ENCODE peak calls at places on chromosome 18, in seven cellular contexts. C is A549, I is left ventricle myocardium inferior, W is astrocyte, Q is endodermal cell, P is tibial nerve, Z is IMR-90. D is an unnamed sample.

GRCh38 chr18:6355789-6356589 is 58.7 kb downstream of the L3MBTL4 start:
- DNase-seq in C (peak; percentile 11), I (no peak), W (peak; percentile 58), Q (no peak), P (no peak), Z (peak; percentile 40), D (no peak)

GRCh38 chr18:44568986-44569385 is 111.7 kb upstream of the SETBP1 start:
- DNase-seq in C (no peak), I (no peak), W (no peak), Q (no peak), P (no peak), Z (no peak), D (no peak)

GRCh38 chr18:36762074-36762473 is 66.7 kb downstream of the TPGS2 start:
- DNase-seq in C (no peak), I (no peak), W (peak; percentile 68), Q (no peak), P (no peak), Z (peak; percentile 54), D (no peak)

GRCh38 chr18:48892146-48892855 is 58.5 kb downstream of the SMAD7 start:
- DNase-seq in C (no peak), I (no peak), W (no peak), Q (peak; percentile 45), P (no peak), Z (no peak), D (no peak)

GRCh38 chr18:9787716-9788115 is 79.6 kb downstream of the RAB31 start:
- DNase-seq in C (no peak), I (no peak), W (peak; percentile 86), Q (no peak), P (no peak), Z (peak; percentile 48), D (no peak)

GRCh38 chr18:59861963-59862819 is 37.6 kb upstream of the PMAIP1 start:
- DNase-seq in C (no peak), I (no peak), W (no peak), Q (peak; percentile 50), P (no peak), Z (no peak), D (no peak)

GRCh38 chr18:79887181-79888000 is 64.1 kb downstream of the SLC66A2 start:
- DNase-seq in C (no peak), I (no peak), W (no peak), Q (peak; percentile 36), P (no peak), Z (no peak), D (peak; percentile 9)

GRCh38 chr18:31454066-31454708 is 6.6 kb downstream of the DSG3 start:
- DNase-seq in C (peak; percentile 82), I (no peak), W (peak; percentile 96), Q (no peak), P (no peak), Z (peak; percentile 69), D (no peak)

GRCh38 chr18:24397131-24397693 is 412 bp downstream of the OSBPL1A start:
- DNase-seq in C (peak; percentile 68), I (no peak), W (peak; percentile 75), Q (no peak), P (peak; percentile 57), Z (peak; percentile 78), D (no peak)

DNA sequence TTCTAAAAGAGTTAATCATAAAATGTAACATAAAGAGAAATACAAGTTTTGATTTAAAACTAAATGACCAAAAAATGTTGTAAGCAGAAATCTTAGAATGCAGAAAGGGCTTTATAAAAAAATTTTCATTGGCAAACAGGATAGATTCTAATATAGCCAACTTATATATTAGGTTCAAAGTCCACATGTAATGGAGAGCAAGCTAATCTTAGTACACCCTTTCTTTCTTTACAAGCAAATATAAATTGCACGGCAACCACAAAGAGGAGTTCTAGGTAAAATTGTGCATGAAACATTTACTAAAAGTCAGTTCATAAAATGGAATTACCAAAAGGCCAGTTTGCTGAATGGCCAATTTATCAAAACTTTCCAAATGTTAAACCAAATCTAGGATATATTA is 130.6 kb downstream of the NOL4 start:
- DNase-seq in C (no peak), I (no peak), W (no peak), Q (no peak), P (no peak), Z (no peak), D (no peak)
- H3K4me3 ChIP-seq in C (no peak overlapping the region), I (no peak overlapping the region), W (no peak overlapping the region), Q (no peak overlapping the region), P (no peak overlapping the region), Z (no peak overlapping the region), D (no peak overlapping the region)

GRCh38 chr18:77761332-77761731 is 511.7 kb downstream of the GALR1 start:
- DNase-seq in C (no peak), I (no peak), W (no peak), Q (no peak), P (no peak), Z (no peak), D (no peak)
- H3K4me1 ChIP-seq in C (no peaks in the 10 kb centered on the region), I (no peaks in the 10 kb centered on the region), W (no peaks in the 10 kb centered on the region), Q (no peaks in the 10 kb centered on the region), P (no peaks in the 10 kb centered on the region), Z (no peaks in the 10 kb centered on the region), D (no peaks in the 10 kb centered on the region)

GRCh38 chr18:2955966-2956521 is 56.9 kb downstream of the LPIN2 start:
- DNase-seq in C (no peak), I (no peak), W (no peak), Q (no peak), P (no peak), Z (no peak), D (no peak)

GRCh38 chr18:2959341-2959740 is 53.6 kb downstream of the LPIN2 start:
- DNase-seq in C (no peak), I (no peak), W (no peak), Q (no peak), P (no peak), Z (no peak), D (no peak)

GRCh38 chr18:2960983-2961696 is 51.8 kb downstream of the LPIN2 start:
- DNase-seq in C (no peak), I (no peak), W (no peak), Q (no peak), P (no peak), Z (peak; percentile 29), D (no peak)

GRCh38 chr18:2961828-2962227 is 51.1 kb downstream of the LPIN2 start:
- DNase-seq in C (no peak), I (no peak), W (peak; percentile 60), Q (no peak), P (no peak), Z (peak; percentile 55), D (no peak)

GRCh38 chr18:2958819-2959298 is 54.1 kb downstream of the LPIN2 start:
- DNase-seq in C (no peak), I (no peak), W (peak; percentile 33), Q (no peak), P (no peak), Z (peak; percentile 63), D (no peak)
- H3K4me3 ChIP-seq in C (no peak overlapping the region), I (no peak overlapping the region), W (no peak overlapping the region), Q (no peak overlapping the region), P (no peak overlapping the region), Z (no peak overlapping the region), D (no peak overlapping the region)

DNA sequence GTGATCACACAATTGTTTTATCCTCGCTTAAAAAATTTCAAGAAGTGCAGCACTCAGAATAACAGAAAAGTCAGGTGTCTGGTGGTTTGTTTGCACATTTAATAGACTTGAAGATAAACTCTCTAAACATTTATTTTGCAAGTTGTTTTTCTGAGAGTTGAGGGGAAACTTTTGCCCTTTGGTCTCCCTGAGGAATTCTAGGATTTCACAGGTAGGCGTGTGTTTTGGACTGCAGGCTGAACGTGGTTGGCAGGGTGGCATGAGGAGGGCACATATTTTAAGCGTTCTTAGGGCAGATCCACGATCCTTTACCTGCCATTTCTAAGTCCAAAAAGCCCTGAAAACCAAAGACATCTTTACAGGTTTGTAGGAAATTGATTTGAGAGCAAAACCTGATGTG is 188.6 kb downstream of the NEDD4L start:
- DNase-seq in C (no peak), I (no peak), W (no peak), Q (no peak), P (no peak), Z (no peak), D (peak; percentile 9)
- H3K4me1 ChIP-seq in C (peaks cover 53% of the 10 kb centered on the region), I (peaks cover 6% of the 10 kb centered on the region), W (peaks cover 8% of the 10 kb centered on the region), Q (no peaks in the 10 kb centered on the region), P (no peaks in the 10 kb centered on the region), Z (peaks cover 2% of the 10 kb centered on the region), D (peaks cover 30% of the 10 kb centered on the region)

GRCh38 chr18:55356815-55357214 is 231.2 kb downstream of the TCF4 start:
- DNase-seq in C (no peak), I (no peak), W (no peak), Q (no peak), P (no peak), Z (no peak), D (no peak)

GRCh38 chr18:55354795-55355194 is 233.2 kb downstream of the TCF4 start:
- DNase-seq in C (no peak), I (no peak), W (peak; percentile 82), Q (no peak), P (no peak), Z (peak; percentile 66), D (no peak)

GRCh38 chr18:55353391-55353790 is 234.6 kb downstream of the TCF4 start:
- DNase-seq in C (no peak), I (no peak), W (no peak), Q (no peak), P (no peak), Z (no peak), D (no peak)

GRCh38 chr18:55353806-55354205 is 234.2 kb downstream of the TCF4 start:
- DNase-seq in C (no peak), I (no peak), W (peak; percentile 48), Q (no peak), P (no peak), Z (no peak), D (no peak)

DNA sequence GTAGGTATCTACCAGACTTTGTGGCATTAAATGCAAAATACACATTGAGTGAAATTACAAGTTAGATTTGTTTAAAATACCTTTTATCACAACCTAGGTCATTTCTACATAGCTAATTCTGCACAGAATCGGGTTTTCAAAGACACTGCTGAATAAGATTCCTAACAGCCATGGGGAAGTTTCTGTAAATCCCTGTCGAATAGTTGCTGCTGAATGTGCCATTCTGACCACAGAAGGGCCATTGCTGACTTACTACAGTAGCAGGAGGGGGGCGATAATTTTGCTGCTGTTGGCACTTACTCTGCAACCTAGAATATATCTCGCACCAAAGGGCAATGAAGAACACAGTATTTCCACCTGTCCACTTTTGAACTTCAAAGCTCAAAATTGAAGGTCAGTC is 232.8 kb downstream of the TCF4 start:
- DNase-seq in C (no peak), I (no peak), W (no peak), Q (no peak), P (no peak), Z (no peak), D (no peak)
- H3K4me3 ChIP-seq in C (no peak overlapping the region), I (no peak overlapping the region), W (no peak overlapping the region), Q (no peak overlapping the region), P (no peak overlapping the region), Z (no peak overlapping the region), D (no peak overlapping the region)

GRCh38 chr18:61854578-61854977 is 38.2 kb downstream of the RNF152 start:
- DNase-seq in C (no peak), I (no peak), W (peak; percentile 78), Q (no peak), P (no peak), Z (peak; percentile 86), D (no peak)
- H3K4me1 ChIP-seq in C (no peaks in the 10 kb centered on the region), I (peaks cover 91% of the 10 kb centered on the region), W (peaks cover 33% of the 10 kb centered on the region), Q (peaks cover 38% of the 10 kb centered on the region), P (no peaks in the 10 kb centered on the region), Z (peaks cover 12% of the 10 kb centered on the region), D (no peaks in the 10 kb centered on the region)

GRCh38 chr18:51151568-51152511 is 45.6 kb downstream of the MEX3C start:
- DNase-seq in C (no peak), I (no peak), W (no peak), Q (no peak), P (no peak), Z (no peak), D (peak; percentile 81)
- H3K4me3 ChIP-seq in C (no peak overlapping the region), I (no peak overlapping the region), W (no peak overlapping the region), Q (no peak overlapping the region), P (no peak overlapping the region), Z (no peak overlapping the region), D (no peak overlapping the region)

GRCh38 chr18:49988101-49988500 is 174.8 kb upstream of the ACAA2 start:
- DNase-seq in C (no peak), I (peak; percentile 25), W (no peak), Q (no peak), P (no peak), Z (no peak), D (no peak)
- H3K4me1 ChIP-seq in C (no peaks in the 10 kb centered on the region), I (peaks cover 17% of the 10 kb centered on the region), W (no peaks in the 10 kb centered on the region), Q (no peaks in the 10 kb centered on the region), P (no peaks in the 10 kb centered on the region), Z (no peaks in the 10 kb centered on the region), D (no peaks in the 10 kb centered on the region)

D was measured in mucosa of descending colon.